ENCODE peak calls at places on chromosomes 4 and X, in seven cellular contexts. V, B, P, A, O, I and X are unnamed samples.
A peak's percentile ranks its signal among the peaks of the same experiment; 100 is the strongest.

GRCh38 chr4:68953056-68953455 is 1.5 kb upstream of the UGT2A3 start:
- DNase-seq in V (no peak), B (no peak), P (no peak), A (no peak), O (no peak), I (no peak), X (no peak)

GRCh38 chrX:77693594-77693993 is 92.4 kb downstream of the ATRX start:
- DNase-seq in V (peak; percentile 8), B (no peak), P (no peak), A (no peak), O (no peak), I (no peak), X (no peak)

GRCh38 chrX:1264556-1264955 is 4.1 kb upstream of the CSF2RA start:
- DNase-seq in V (no peak), B (no peak), P (no peak), A (no peak), O (no peak), I (no peak), X (no peak)

GRCh38 chrX:66731398-66731797 is 92.5 kb upstream of the EDA2R start:
- DNase-seq in V (peak; percentile 45), B (peak; percentile 68), P (peak; percentile 14), A (peak; percentile 76), O (no peak), I (peak; percentile 49), X (peak; percentile 54)

GRCh38 chrX:39532761-39533160 is 565.0 kb downstream of the BCOR start:
- DNase-seq in V (no peak), B (no peak), P (no peak), A (no peak), O (no peak), I (no peak), X (no peak)

GRCh38 chrX:44344194-44344593 is 722 bp upstream of the EFHC2 start:
- DNase-seq in V (no peak), B (no peak), P (no peak), A (no peak), O (peak; percentile 58), I (no peak), X (no peak)

GRCh38 chr4:26028793-26029511 is 114.9 kb downstream of the SMIM20 start:
- DNase-seq in V (no peak), B (peak; percentile 66), P (peak; percentile 90), A (peak; percentile 68), O (peak; percentile 77), I (peak; percentile 65), X (peak; percentile 71)

GRCh38 chr4:22498866-22499265 is 17.0 kb downstream of the ADGRA3 start:
- DNase-seq in V (no peak), B (no peak), P (no peak), A (no peak), O (no peak), I (no peak), X (no peak)

GRCh38 chr4:82268050-82268825 is 105.6 kb downstream of the HNRNPD start:
- DNase-seq in V (peak; percentile 66), B (peak; percentile 69), P (peak; percentile 81), A (peak; percentile 64), O (peak; percentile 54), I (peak; percentile 62), X (peak; percentile 70)

GRCh38 chrX:150573702-150574101 is 5.3 kb downstream of the MTM1 start:
- DNase-seq in V (peak; percentile 48), B (no peak), P (no peak), A (no peak), O (no peak), I (no peak), X (no peak)

GRCh38 chr4:100302061-100303026 is 112.1 kb upstream of the DDIT4L start:
- DNase-seq in V (no peak), B (peak; percentile 63), P (no peak), A (peak; percentile 93), O (no peak), I (no peak), X (peak; percentile 67)

GRCh38 chrX:97399400-97399799 is 515.7 kb downstream of the RPA4 start:
- DNase-seq in V (no peak), B (peak; percentile 59), P (no peak), A (peak; percentile 54), O (no peak), I (peak; percentile 29), X (peak; percentile 38)

GRCh38 chr4:55528495-55528894 is 18.2 kb downstream of the CLOCK start:
- DNase-seq in V (no peak), B (no peak), P (no peak), A (no peak), O (no peak), I (no peak), X (no peak)

GRCh38 chr4:85170241-85170640 is 203.8 kb upstream of the WDFY3 start:
- DNase-seq in V (no peak), B (no peak), P (no peak), A (no peak), O (no peak), I (no peak), X (no peak)

GRCh38 chr4:85166318-85166717 is 199.8 kb upstream of the WDFY3 start:
- DNase-seq in V (no peak), B (no peak), P (peak; percentile 68), A (no peak), O (no peak), I (no peak), X (no peak)

GRCh38 chr4:85168456-85168855 is 202.0 kb upstream of the WDFY3 start:
- DNase-seq in V (no peak), B (no peak), P (no peak), A (no peak), O (no peak), I (no peak), X (no peak)

DNA sequence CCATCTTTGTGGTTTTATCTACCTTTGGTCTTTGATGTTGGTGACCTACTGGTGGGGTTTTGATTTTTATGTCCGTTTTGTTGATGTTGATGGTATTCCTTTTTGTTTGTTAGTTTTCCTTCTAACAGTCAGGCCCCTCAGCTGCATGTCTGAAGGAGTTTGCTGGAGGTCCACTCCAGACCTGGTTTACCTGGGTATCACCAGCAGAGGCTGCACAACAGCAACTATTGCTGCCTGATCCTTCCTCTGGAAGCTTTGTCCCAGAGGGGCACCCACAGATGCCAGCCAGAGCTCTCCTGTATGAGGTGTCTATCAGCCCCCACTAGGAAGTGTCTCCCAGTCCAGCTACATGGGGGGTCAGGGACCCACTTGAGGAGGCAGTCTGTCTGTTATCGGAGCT is 199.3 kb upstream of the WDFY3 start:
- DNase-seq in V (no peak), B (no peak), P (peak; percentile 5), A (no peak), O (no peak), I (no peak), X (no peak)
- TF ChIP-seq CTCF in V (no peak), B (no peak), P (peak; percentile 14), A (no peak), O (no peak), I (no peak), X (no peak)

GRCh38 chr4:147808447-147808846 is 76.6 kb downstream of the ARHGAP10 start:
- DNase-seq in V (no peak), B (peak; percentile 62), P (no peak), A (no peak), O (no peak), I (no peak), X (peak; percentile 30)
- H3K4me3 ChIP-seq in V (no peak overlapping the region), B (no peak overlapping the region), P (no peak overlapping the region), A (no peak overlapping the region), O (no peak overlapping the region), I (no peak overlapping the region), X (no peak overlapping the region)

DNA sequence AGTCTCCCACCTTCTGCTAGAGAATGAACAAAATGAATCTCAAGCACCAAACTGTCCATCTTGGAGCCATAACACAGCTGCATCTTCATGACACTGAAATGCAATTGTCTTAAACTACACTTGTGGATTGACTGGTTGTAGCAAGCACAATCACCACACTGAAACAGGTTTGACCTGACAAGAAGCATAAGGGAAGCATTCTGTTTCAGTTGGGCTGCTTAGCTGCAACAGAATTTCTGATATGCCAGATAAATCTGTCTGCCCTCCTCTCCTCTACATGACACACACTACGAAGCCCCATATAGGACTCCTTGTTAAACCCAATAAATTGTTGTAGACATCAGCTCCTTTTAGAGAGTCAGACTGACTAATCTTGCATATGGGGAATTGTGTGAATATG is 101.8 kb upstream of the NPY2R start:
- DNase-seq in V (no peak), B (no peak), P (no peak), A (no peak), O (no peak), I (no peak), X (no peak)
- TF ChIP-seq CTCF in V (no peak), B (no peak), P (no peak), A (no peak), O (no peak), I (no peak), X (no peak)

GRCh38 chr4:1714303-1715001 is 2.3 kb upstream of the SLBP start:
- DNase-seq in V (peak; percentile 77), B (no peak), P (no peak), A (no peak), O (no peak), I (no peak), X (peak; percentile 17)
- H3K4me3 ChIP-seq in V (peak overlapping the region; percentile 86), B (no peak overlapping the region), P (no peak overlapping the region), A (no peak overlapping the region), O (no peak overlapping the region), I (no peak overlapping the region), X (no peak overlapping the region)